ENCODE peak calls at places on chromosomes 4 and X, in seven cellular contexts. One of them, this sample, is unnamed.

GRCh38 chr4:55125763-55126541 is 557 bp upstream of the KDR start:
- DNase-seq in NCI-H446: no peak
- DNase-seq in amniotic stem cell: no peak
- DNase-seq in cardiac fibroblast: peak
- DNase-seq in NCI-H1092 treated with DMSO at 0.1 percent for 48 hours: no peak
- DNase-seq in GM12865: no peak
- DNase-seq in endothelial cell: no peak
- DNase-seq in this sample: no peak

GRCh38 chrX:124217289-124218251 is 114.9 kb upstream of the TEX13D start:
- DNase-seq in NCI-H1092 treated with DMSO at 0.1 percent for 48 hours: peak
- DNase-seq in amniotic stem cell: no peak
- DNase-seq in GM12865: peak
- DNase-seq in cardiac fibroblast: peak
- DNase-seq in endothelial cell: peak
- DNase-seq in NCI-H446: no peak
- DNase-seq in this sample: peak

GRCh38 chr4:2040391-2041233 is 18.5 kb upstream of the NAT8L start:
- DNase-seq in endothelial cell: no peak
- DNase-seq in NCI-H1092 treated with DMSO at 0.1 percent for 48 hours: no peak
- DNase-seq in NCI-H446: no peak
- DNase-seq in amniotic stem cell: no peak
- DNase-seq in GM12865: no peak
- DNase-seq in cardiac fibroblast: no peak
- DNase-seq in this sample: no peak

GRCh38 chr4:133095591-133095990 is 53.5 kb upstream of the PCDH10 start:
- DNase-seq in amniotic stem cell: no peak
- DNase-seq in NCI-H446: no peak
- DNase-seq in NCI-H1092 treated with DMSO at 0.1 percent for 48 hours: no peak
- DNase-seq in GM12865: no peak
- DNase-seq in endothelial cell: no peak
- DNase-seq in cardiac fibroblast: no peak
- DNase-seq in this sample: no peak

GRCh38 chrX:68480969-68481368 is 17.9 kb upstream of the YIPF6 start:
- DNase-seq in amniotic stem cell: no peak
- DNase-seq in endothelial cell: no peak
- DNase-seq in NCI-H1092 treated with DMSO at 0.1 percent for 48 hours: no peak
- DNase-seq in NCI-H446: no peak
- DNase-seq in cardiac fibroblast: no peak
- DNase-seq in GM12865: no peak
- DNase-seq in this sample: no peak

GRCh38 chr4:11675051-11675800 is 246.5 kb upstream of the HS3ST1 start:
- DNase-seq in amniotic stem cell: no peak
- DNase-seq in NCI-H1092 treated with DMSO at 0.1 percent for 48 hours: no peak
- DNase-seq in cardiac fibroblast: no peak
- DNase-seq in GM12865: no peak
- DNase-seq in NCI-H446: no peak
- DNase-seq in endothelial cell: no peak
- DNase-seq in this sample: no peak

GRCh38 chr4:108774809-108775530 is 12.1 kb upstream of the ETNPPL start:
- DNase-seq in endothelial cell: no peak
- DNase-seq in NCI-H1092 treated with DMSO at 0.1 percent for 48 hours: no peak
- DNase-seq in cardiac fibroblast: no peak
- DNase-seq in amniotic stem cell: no peak
- DNase-seq in GM12865: no peak
- DNase-seq in NCI-H446: peak
- DNase-seq in this sample: no peak

GRCh38 chr4:89398146-89398545 is 90.5 kb upstream of the GPRIN3 start:
- DNase-seq in amniotic stem cell: no peak
- DNase-seq in GM12865: no peak
- DNase-seq in cardiac fibroblast: no peak
- DNase-seq in NCI-H446: no peak
- DNase-seq in endothelial cell: no peak
- DNase-seq in NCI-H1092 treated with DMSO at 0.1 percent for 48 hours: no peak
- DNase-seq in this sample: no peak

GRCh38 chr4:176539785-176540175 is 220.0 kb downstream of the SPCS3 start:
- DNase-seq in NCI-H1092 treated with DMSO at 0.1 percent for 48 hours: no peak
- DNase-seq in cardiac fibroblast: no peak
- DNase-seq in GM12865: no peak
- DNase-seq in NCI-H446: no peak
- DNase-seq in endothelial cell: no peak
- DNase-seq in amniotic stem cell: no peak
- DNase-seq in this sample: no peak

GRCh38 chrX:154541896-154542722 is 4.5 kb downstream of the G6PD start:
- DNase-seq in GM12865: no peak
- DNase-seq in endothelial cell: no peak
- DNase-seq in NCI-H446: peak
- DNase-seq in amniotic stem cell: peak
- DNase-seq in NCI-H1092 treated with DMSO at 0.1 percent for 48 hours: no peak
- DNase-seq in cardiac fibroblast: peak
- DNase-seq in this sample: no peak

GRCh38 chr4:25089058-25089763 is 58.5 kb upstream of the LGI2 start:
- DNase-seq in cardiac fibroblast: no peak
- DNase-seq in endothelial cell: no peak
- DNase-seq in GM12865: no peak
- DNase-seq in NCI-H1092 treated with DMSO at 0.1 percent for 48 hours: no peak
- DNase-seq in amniotic stem cell: no peak
- DNase-seq in NCI-H446: no peak
- DNase-seq in this sample: no peak

GRCh38 chrX:136214551-136214950 is 36.6 kb downstream of the MAP7D3 start:
- DNase-seq in NCI-H446: no peak
- DNase-seq in cardiac fibroblast: peak
- DNase-seq in GM12865: no peak
- DNase-seq in endothelial cell: no peak
- DNase-seq in amniotic stem cell: peak
- DNase-seq in NCI-H1092 treated with DMSO at 0.1 percent for 48 hours: no peak
- DNase-seq in this sample: no peak

GRCh38 chrX:1412551-1413161 is 20.7 kb upstream of the SLC25A6 start:
- DNase-seq in cardiac fibroblast: no peak
- DNase-seq in amniotic stem cell: no peak
- DNase-seq in GM12865: no peak
- DNase-seq in endothelial cell: no peak
- DNase-seq in NCI-H1092 treated with DMSO at 0.1 percent for 48 hours: no peak
- DNase-seq in NCI-H446: no peak
- DNase-seq in this sample: no peak

GRCh38 chr4:47002593-47002992 is 9.2 kb upstream of the GABRA4 start:
- DNase-seq in NCI-H446: peak
- DNase-seq in endothelial cell: no peak
- DNase-seq in amniotic stem cell: peak
- DNase-seq in NCI-H1092 treated with DMSO at 0.1 percent for 48 hours: no peak
- DNase-seq in cardiac fibroblast: peak
- DNase-seq in GM12865: no peak
- DNase-seq in this sample: no peak

GRCh38 chr4:138897818-138898226 is 117.8 kb upstream of the NOCT start:
- DNase-seq in cardiac fibroblast: peak
- DNase-seq in NCI-H1092 treated with DMSO at 0.1 percent for 48 hours: peak
- DNase-seq in NCI-H446: no peak
- DNase-seq in amniotic stem cell: peak
- DNase-seq in GM12865: no peak
- DNase-seq in endothelial cell: no peak
- DNase-seq in this sample: no peak

GRCh38 chr4:36172650-36173049 is 71.7 kb downstream of the ARAP2 start:
- DNase-seq in GM12865: no peak
- DNase-seq in NCI-H1092 treated with DMSO at 0.1 percent for 48 hours: no peak
- DNase-seq in endothelial cell: no peak
- DNase-seq in amniotic stem cell: no peak
- DNase-seq in NCI-H446: peak
- DNase-seq in cardiac fibroblast: no peak
- DNase-seq in this sample: no peak

GRCh38 chrX:23773601-23774175 is 9.3 kb upstream of the SAT1 start:
- DNase-seq in endothelial cell: no peak
- DNase-seq in cardiac fibroblast: peak
- DNase-seq in NCI-H1092 treated with DMSO at 0.1 percent for 48 hours: no peak
- DNase-seq in NCI-H446: no peak
- DNase-seq in amniotic stem cell: no peak
- DNase-seq in GM12865: peak
- DNase-seq in this sample: peak

GRCh38 chr4:86233681-86234080 is 126.2 kb downstream of the MAPK10 start:
- DNase-seq in cardiac fibroblast: peak
- DNase-seq in NCI-H446: no peak
- DNase-seq in amniotic stem cell: no peak
- DNase-seq in endothelial cell: no peak
- DNase-seq in GM12865: no peak
- DNase-seq in NCI-H1092 treated with DMSO at 0.1 percent for 48 hours: no peak
- DNase-seq in this sample: no peak

GRCh38 chrX:116873678-116874077 is 410.9 kb upstream of the CT83 start:
- DNase-seq in GM12865: no peak
- DNase-seq in amniotic stem cell: peak
- DNase-seq in NCI-H1092 treated with DMSO at 0.1 percent for 48 hours: no peak
- DNase-seq in cardiac fibroblast: peak
- DNase-seq in NCI-H446: no peak
- DNase-seq in endothelial cell: no peak
- DNase-seq in this sample: no peak

GRCh38 chrX:21932277-21932996 is 8.1 kb upstream of the SMS start:
- DNase-seq in cardiac fibroblast: peak
- DNase-seq in NCI-H446: no peak
- DNase-seq in endothelial cell: no peak
- DNase-seq in amniotic stem cell: peak
- DNase-seq in GM12865: peak
- DNase-seq in NCI-H1092 treated with DMSO at 0.1 percent for 48 hours: no peak
- DNase-seq in this sample: no peak

GRCh38 chr4:121138445-121138844 is 25.7 kb downstream of the TNIP3 start:
- DNase-seq in GM12865: no peak
- DNase-seq in endothelial cell: no peak
- DNase-seq in cardiac fibroblast: no peak
- DNase-seq in amniotic stem cell: no peak
- DNase-seq in NCI-H1092 treated with DMSO at 0.1 percent for 48 hours: no peak
- DNase-seq in NCI-H446: no peak
- DNase-seq in this sample: no peak

GRCh38 chr4:82865592-82865991 is 25.4 kb downstream of the SEC31A start:
- DNase-seq in endothelial cell: no peak
- DNase-seq in NCI-H446: no peak
- DNase-seq in NCI-H1092 treated with DMSO at 0.1 percent for 48 hours: no peak
- DNase-seq in cardiac fibroblast: peak
- DNase-seq in GM12865: peak
- DNase-seq in amniotic stem cell: peak
- DNase-seq in this sample: no peak

GRCh38 chrX:45760187-45760742 is 559.6 kb upstream of the DIPK2B start:
- DNase-seq in cardiac fibroblast: no peak
- DNase-seq in NCI-H1092 treated with DMSO at 0.1 percent for 48 hours: no peak
- DNase-seq in GM12865: no peak
- DNase-seq in endothelial cell: no peak
- DNase-seq in NCI-H446: no peak
- DNase-seq in amniotic stem cell: no peak
- DNase-seq in this sample: no peak

GRCh38 chr4:54056360-54056759 is 8.0 kb downstream of the CHIC2 start:
- DNase-seq in amniotic stem cell: no peak
- DNase-seq in cardiac fibroblast: no peak
- DNase-seq in NCI-H1092 treated with DMSO at 0.1 percent for 48 hours: no peak
- DNase-seq in NCI-H446: no peak
- DNase-seq in endothelial cell: no peak
- DNase-seq in GM12865: no peak
- DNase-seq in this sample: no peak

GRCh38 chr4:26474551-26474950 is 15.7 kb downstream of the CCKAR start:
- DNase-seq in amniotic stem cell: no peak
- DNase-seq in GM12865: no peak
- DNase-seq in endothelial cell: no peak
- DNase-seq in NCI-H1092 treated with DMSO at 0.1 percent for 48 hours: no peak
- DNase-seq in cardiac fibroblast: no peak
- DNase-seq in NCI-H446: no peak
- DNase-seq in this sample: no peak

GRCh38 chrX:77451041-77451440 is 3.9 kb downstream of the FGF16 start:
- DNase-seq in GM12865: peak
- DNase-seq in NCI-H1092 treated with DMSO at 0.1 percent for 48 hours: no peak
- DNase-seq in cardiac fibroblast: peak
- DNase-seq in amniotic stem cell: no peak
- DNase-seq in NCI-H446: no peak
- DNase-seq in endothelial cell: no peak
- DNase-seq in this sample: no peak

GRCh38 chr4:169243808-169244207 is 26.9 kb downstream of the SH3RF1 start:
- DNase-seq in NCI-H1092 treated with DMSO at 0.1 percent for 48 hours: no peak
- DNase-seq in NCI-H446: peak
- DNase-seq in amniotic stem cell: peak
- DNase-seq in endothelial cell: no peak
- DNase-seq in GM12865: no peak
- DNase-seq in cardiac fibroblast: peak
- DNase-seq in this sample: no peak

GRCh38 chr4:70915048-70915815 is 13.1 kb downstream of the MOB1B start:
- DNase-seq in NCI-H446: no peak
- DNase-seq in endothelial cell: no peak
- DNase-seq in GM12865: no peak
- DNase-seq in amniotic stem cell: no peak
- DNase-seq in NCI-H1092 treated with DMSO at 0.1 percent for 48 hours: no peak
- DNase-seq in cardiac fibroblast: no peak
- DNase-seq in this sample: no peak

GRCh38 chrX:22389544-22390243 is 117.0 kb downstream of the CBLL2 start:
- DNase-seq in NCI-H1092 treated with DMSO at 0.1 percent for 48 hours: peak
- DNase-seq in NCI-H446: peak
- DNase-seq in endothelial cell: no peak
- DNase-seq in GM12865: no peak
- DNase-seq in amniotic stem cell: peak
- DNase-seq in cardiac fibroblast: peak
- DNase-seq in this sample: no peak

GRCh38 chr4:19927381-19927780 is 324.3 kb upstream of the SLIT2 start:
- DNase-seq in NCI-H1092 treated with DMSO at 0.1 percent for 48 hours: no peak
- DNase-seq in GM12865: no peak
- DNase-seq in amniotic stem cell: peak
- DNase-seq in endothelial cell: no peak
- DNase-seq in cardiac fibroblast: peak
- DNase-seq in NCI-H446: no peak
- DNase-seq in this sample: no peak